ENCODE peak calls at places on chromosomes 13 and 19, in five cellular contexts. T, E, A, P and V are unnamed samples.

GRCh38 chr13:20567881-20568528 is 1.0 kb downstream of the IFT88 start:
- DNase-seq in P (no peak), T (peak), E (no peak), A (no peak), V (no peak)

GRCh38 chr13:84654654-84655244 is 772.5 kb upstream of the SLITRK1 start:
- DNase-seq in E (no peak), P (no peak), T (no peak), A (no peak), V (no peak)

GRCh38 chr19:18657590-18658365 is 20.9 kb downstream of the KLHL26 start:
- DNase-seq in A (peak), T (peak), E (no peak), P (peak), V (no peak)

GRCh38 chr13:112775791-112776279 is 86.0 kb downstream of the ATP11A start:
- DNase-seq in E (no peak), A (no peak), T (no peak), P (no peak), V (no peak)

GRCh38 chr13:34347784-34348573 is 530.0 kb downstream of the RFC3 start:
- DNase-seq in A (no peak), P (no peak), E (peak), T (no peak), V (no peak)

GRCh38 chr13:104823709-104824108 is 1711.8 kb downstream of the EFNB2 start:
- DNase-seq in E (no peak), P (no peak), A (no peak), T (no peak), V (no peak)

GRCh38 chr19:38172001-38172400 is 52.0 kb downstream of the DPF1 start:
- DNase-seq in T (no peak), A (no peak), E (no peak), P (no peak), V (no peak)

GRCh38 chr19:13208131-13208963 is 58.1 kb downstream of the IER2 start:
- DNase-seq in A (peak), P (no peak), E (peak), T (peak), V (peak)

GRCh38 chr13:76792680-76793334 is 93.4 kb downstream of the KCTD12 start:
- DNase-seq in E (no peak), P (no peak), A (peak), T (no peak), V (peak)

GRCh38 chr13:50713849-50714248 is 129.6 kb downstream of the DLEU7 start:
- DNase-seq in P (no peak), E (peak), A (no peak), T (peak), V (peak)

GRCh38 chr19:2149980-2150793 is 1.2 kb downstream of the AP3D1 start:
- DNase-seq in P (no peak), T (peak), A (no peak), E (peak), V (peak)

GRCh38 chr19:50557009-50557613 is 11.1 kb downstream of the LRRC4B start:
- DNase-seq in P (peak), T (no peak), E (no peak), A (no peak), V (no peak)

GRCh38 chr13:25215253-25215575 is 43.1 kb upstream of the AMER2 start:
- DNase-seq in A (no peak), T (no peak), P (no peak), E (no peak), V (no peak)

GRCh38 chr19:35088514-35088913 is 27.1 kb upstream of the FXYD3 start:
- DNase-seq in E (no peak), A (no peak), P (no peak), T (no peak), V (peak)

GRCh38 chr13:31912641-31913401 is 118.8 kb upstream of the FRY start:
- DNase-seq in T (no peak), P (no peak), E (no peak), A (no peak), V (no peak)

GRCh38 chr13:31775686-31776085 is 36.4 kb downstream of the RXFP2 start:
- DNase-seq in P (peak), T (no peak), E (no peak), A (peak), V (no peak)

GRCh38 chr13:48268019-48268418 is 35.0 kb downstream of the ITM2B start:
- DNase-seq in T (no peak), E (no peak), P (no peak), A (no peak), V (no peak)

GRCh38 chr19:5533257-5533656 is 34.5 kb downstream of the TINCR start:
- DNase-seq in P (no peak), A (no peak), E (no peak), T (no peak), V (no peak)

GRCh38 chr19:5534787-5535586 is 32.8 kb downstream of the TINCR start:
- DNase-seq in A (no peak), P (no peak), T (no peak), E (no peak), V (peak)

GRCh38 chr19:5537870-5538269 is 29.9 kb downstream of the TINCR start:
- DNase-seq in E (no peak), A (no peak), T (no peak), P (no peak), V (no peak)

GRCh38 chr19:5539431-5539833 is 28.3 kb downstream of the TINCR start:
- DNase-seq in P (no peak), E (no peak), A (no peak), T (no peak), V (no peak)

DNA sequence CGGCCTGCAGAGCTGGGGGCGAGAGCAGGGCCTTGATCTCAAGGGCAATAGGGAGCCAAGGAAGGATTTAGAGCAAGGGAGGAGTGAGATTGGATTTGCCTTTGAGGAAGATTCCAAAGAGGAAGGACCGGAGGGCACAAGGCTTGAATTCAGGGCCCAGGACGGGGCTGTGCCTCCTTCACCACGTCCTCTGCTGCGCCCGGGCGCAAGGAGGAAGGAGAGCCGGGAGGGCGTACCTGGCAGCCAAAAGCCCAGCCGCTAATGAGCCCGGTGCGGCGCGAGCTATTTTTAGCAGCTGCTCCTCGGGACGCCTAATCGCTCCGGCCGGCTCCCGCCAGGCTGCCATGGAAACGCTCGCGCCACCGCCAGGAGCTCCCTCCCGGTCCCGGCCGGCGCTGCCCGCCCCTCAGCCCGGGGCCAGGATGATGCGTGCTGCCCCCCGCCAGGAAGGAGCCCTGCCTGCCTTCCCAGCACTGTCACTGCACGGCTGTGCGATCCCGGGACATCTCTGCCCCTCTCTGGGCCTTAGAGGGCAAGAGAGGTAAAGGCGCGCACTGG is 31.3 kb downstream of the TINCR start:
- DNase-seq in T (peak), A (peak), E (no peak), P (no peak), V (peak)
- H3K4me3 ChIP-seq in T (peak), A (no peak), E (no peak), P (peak), V (no peak)

GRCh38 chr13:27775943-27776342 is 16.3 kb upstream of the GSX1 start:
- DNase-seq in E (no peak), P (no peak), T (no peak), A (no peak), V (no peak)
- TF ChIP-seq CTCF in E (no peak), P (no peak), T (no peak), A (no peak), V (no peak)

DNA sequence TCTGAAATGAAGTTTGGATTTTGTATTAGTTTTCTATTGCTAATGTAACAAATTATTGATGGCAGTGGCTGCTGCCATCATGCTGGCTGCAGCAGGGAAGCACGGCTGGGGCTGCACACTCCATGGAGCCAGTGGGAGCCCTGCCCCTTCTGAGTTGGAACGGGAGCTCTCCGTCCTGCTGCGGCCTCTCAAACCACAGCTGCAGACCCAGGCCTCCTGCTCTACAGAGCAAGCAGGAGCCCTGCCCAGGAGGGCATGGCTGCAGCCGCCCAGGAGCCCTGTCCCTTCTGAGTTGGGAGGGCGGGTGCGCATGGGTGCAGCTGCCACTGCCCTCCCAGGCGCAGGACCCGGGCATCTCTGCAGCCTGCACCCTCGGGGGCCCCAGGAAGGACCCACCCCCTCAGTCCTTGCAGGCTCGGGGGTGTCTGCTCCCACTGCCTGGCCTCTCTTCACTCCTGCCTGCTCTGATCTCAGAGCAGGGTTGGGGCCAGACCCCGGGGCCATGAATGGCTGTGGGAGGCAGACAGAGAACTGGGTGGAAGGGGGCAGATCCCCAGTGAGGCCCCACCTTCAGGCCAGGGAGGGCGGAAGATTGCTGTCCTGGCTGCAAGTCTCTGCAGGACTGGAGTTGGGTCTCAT is 21.0 kb upstream of the ESD start:
- DNase-seq in E (no peak), A (no peak), T (peak), P (no peak), V (no peak)
- H3K4me3 ChIP-seq in E (no peak), A (no peak), T (no peak), P (no peak), V (no peak)

GRCh38 chr13:41427700-41428099 is 29.6 kb upstream of the RGCC start:
- DNase-seq in A (no peak), P (no peak), E (no peak), T (no peak), V (no peak)

GRCh38 chr13:41426047-41426446 is 31.3 kb upstream of the RGCC start:
- DNase-seq in P (no peak), E (no peak), A (no peak), T (peak), V (no peak)

GRCh38 chr13:41428155-41428554 is 29.2 kb upstream of the RGCC start:
- DNase-seq in T (peak), A (no peak), P (no peak), E (no peak), V (no peak)
- TF ChIP-seq CTCF in T (peak), A (no peak), P (no peak), E (no peak), V (no peak)

GRCh38 chr19:4061178-4061682 is 5.5 kb downstream of the ZBTB7A start:
- DNase-seq in P (peak), A (peak), E (peak), T (peak), V (no peak)

GRCh38 chr19:4064073-4064550 is 2.6 kb downstream of the ZBTB7A start:
- DNase-seq in E (peak), A (no peak), T (peak), P (no peak), V (no peak)

GRCh38 chr19:4061683-4062575 is 4.8 kb downstream of the ZBTB7A start:
- DNase-seq in A (peak), P (peak), E (peak), T (peak), V (no peak)

GRCh38 chr19:4063369-4064072 is 3.2 kb downstream of the ZBTB7A start:
- DNase-seq in A (no peak), T (no peak), E (peak), P (no peak), V (peak)

DNA sequence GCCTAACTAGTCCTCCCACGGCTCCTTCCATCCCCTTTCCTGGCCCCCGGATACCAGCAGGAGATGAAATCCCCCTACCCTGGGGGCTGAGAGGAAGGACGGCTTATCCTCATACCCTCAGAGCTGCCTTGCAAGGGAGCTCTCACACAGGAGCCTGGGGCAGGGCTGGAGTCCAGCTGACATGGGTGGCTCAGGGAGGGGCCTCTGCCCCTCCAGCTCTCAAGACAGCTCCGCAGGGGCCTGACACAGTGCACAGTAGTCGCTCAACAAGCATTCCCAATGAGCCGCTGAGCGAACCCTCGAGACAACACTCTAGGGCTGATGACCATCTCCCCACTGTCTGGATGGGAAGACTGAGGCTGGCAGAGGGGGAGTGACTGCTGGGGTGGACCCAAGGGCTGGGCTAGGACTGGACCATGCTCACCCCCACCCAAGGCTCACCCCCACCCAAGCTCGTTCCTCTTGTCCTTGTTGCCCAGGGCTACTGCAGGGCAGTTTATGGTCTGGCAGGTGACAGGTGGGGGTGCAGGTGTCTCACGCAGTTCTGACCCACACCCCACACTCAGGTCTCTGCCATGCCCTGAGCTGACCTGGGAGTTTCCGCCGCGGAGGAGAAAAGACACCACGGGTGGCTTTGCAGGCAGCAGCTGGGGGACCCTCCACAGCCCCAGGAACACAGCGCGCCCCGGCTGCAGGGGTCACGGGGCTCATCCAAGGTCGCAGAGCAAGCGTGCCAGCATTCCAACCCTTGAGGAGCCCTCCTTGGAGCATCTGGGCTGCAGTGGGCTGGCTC is 3.9 kb downstream of the ZBTB7A start:
- DNase-seq in E (peak), A (peak), T (peak), P (no peak), V (no peak)
- H3K4me3 ChIP-seq in E (peak), A (peak), T (peak), P (peak), V (peak)

GRCh38 chr19:43934985-43935708 is at the start of gene ZNF45:
- DNase-seq in A (peak), T (peak), E (peak), P (peak), V (peak)

GRCh38 chr19:43939557-43940260 is 4.6 kb upstream of the ZNF45 start:
- DNase-seq in P (no peak), A (no peak), T (no peak), E (no peak), V (no peak)

GRCh38 chr19:43936219-43936618 is 1.1 kb upstream of the ZNF45 start:
- DNase-seq in P (no peak), A (no peak), E (no peak), T (no peak), V (no peak)

GRCh38 chr19:43928820-43929219 is 6.3 kb downstream of the ZNF45 start:
- DNase-seq in T (no peak), E (no peak), A (no peak), P (no peak), V (no peak)

GRCh38 chr19:43934055-43934984 is 762 bp downstream of the ZNF45 start:
- DNase-seq in P (no peak), T (no peak), A (no peak), E (no peak), V (no peak)
- TF ChIP-seq CTCF in P (no peak), T (no peak), A (no peak), E (no peak), V (no peak)